ENCODE peak calls at places on chromosomes 16 and 17, in ten cellular contexts. Q is stimulated activated CD4-positive, alpha-beta T cell treated with anti-CD3 and anti-CD28 coated beads, Interleukin-15, amount 100 ng/mL, for 48 hours; R is PC-3; F is small intestine; S is tibial nerve; M is anterior cingulate cortex; Y is cardiac fibroblast; B is NCI-H2029; H is AG04450; L is MCF 10A. A is an unnamed sample.

GRCh38 chr17:77503916-77504651 is 363.3 kb downstream of the SEC14L1 start:
- DNase-seq in Q (no peak), R (no peak), F (no peak), S (no peak), M (no peak), Y (no peak), B (no peak), H (no peak), L (no peak), A (no peak)

GRCh38 chr17:74276051-74276476 is 2.0 kb downstream of the DNAI2 start:
- DNase-seq in Q (no peak), R (no peak), F (no peak), S (peak; percentile 48), M (peak; percentile 45), Y (peak; percentile 83), B (no peak), H (no peak), L (no peak), A (no peak)

GRCh38 chr16:87647431-87648185 is 45.3 kb downstream of the JPH3 start:
- DNase-seq in Q (no peak), R (no peak), F (no peak), S (no peak), M (no peak), Y (no peak), B (no peak), H (no peak), L (no peak), A (no peak)

GRCh38 chr16:85462405-85463227 is 150.5 kb upstream of the GSE1 start:
- DNase-seq in Q (no peak), R (no peak), F (peak; percentile 40), S (no peak), M (no peak), Y (no peak), B (peak; percentile 24), H (no peak), L (no peak), A (peak; percentile 69)

GRCh38 chr17:7173687-7174602 is 5.2 kb downstream of the ASGR1 start:
- DNase-seq in Q (peak; percentile 45), R (no peak), F (peak; percentile 15), S (peak; percentile 52), M (no peak), Y (peak; percentile 34), B (no peak), H (no peak), L (no peak), A (peak; percentile 12)

GRCh38 chr16:69626256-69626655 is 60.5 kb downstream of the NFAT5 start:
- DNase-seq in Q (no peak), R (no peak), F (no peak), S (no peak), M (no peak), Y (peak; percentile 13), B (no peak), H (no peak), L (no peak), A (no peak)

GRCh38 chr17:19369846-19370492 is 7.4 kb upstream of the B9D1 start:
- DNase-seq in Q (no peak), R (no peak), F (no peak), S (no peak), M (no peak), Y (no peak), B (no peak), H (no peak), L (no peak), A (no peak)

GRCh38 chr17:16135461-16135860 is 79.9 kb downstream of the NCOR1 start:
- DNase-seq in Q (no peak), R (no peak), F (no peak), S (no peak), M (no peak), Y (no peak), B (no peak), H (no peak), L (no peak), A (no peak)

GRCh38 chr17:12839042-12839441 is 49.7 kb downstream of the ARHGAP44 start:
- DNase-seq in Q (no peak), R (no peak), F (no peak), S (no peak), M (no peak), Y (no peak), B (no peak), H (no peak), L (no peak), A (no peak)

GRCh38 chr16:10511829-10512228 is 68.6 kb downstream of the EMP2 start:
- DNase-seq in Q (peak; percentile 10), R (peak; percentile 66), F (no peak), S (no peak), M (no peak), Y (no peak), B (no peak), H (no peak), L (no peak), A (no peak)

GRCh38 chr16:90057738-90058173 is 19.4 kb downstream of the PRDM7 start:
- DNase-seq in Q (peak; percentile 24), R (peak; percentile 26), F (no peak), S (no peak), M (no peak), Y (peak; percentile 87), B (no peak), H (peak; percentile 16), L (peak; percentile 14), A (no peak)

GRCh38 chr16:29737713-29738112 is 8.1 kb downstream of the C16orf54 start:
- DNase-seq in Q (no peak), R (no peak), F (peak; percentile 70), S (no peak), M (no peak), Y (no peak), B (no peak), H (no peak), L (no peak), A (no peak)

GRCh38 chr16:648786-649589 is at the start of gene WDR90:
- DNase-seq in Q (peak; percentile 84), R (peak; percentile 69), F (peak; percentile 95), S (peak; percentile 85), M (peak; percentile 86), Y (peak; percentile 94), B (peak; percentile 89), H (peak; percentile 65), L (peak; percentile 91), A (peak; percentile 84)

GRCh38 chr16:82456683-82457082 is 170.1 kb upstream of the CDH13 start:
- DNase-seq in Q (peak; percentile 9), R (peak; percentile 55), F (peak; percentile 64), S (peak; percentile 27), M (peak; percentile 14), Y (peak; percentile 54), B (peak; percentile 31), H (no peak), L (peak; percentile 74), A (peak; percentile 41)

GRCh38 chr16:87295661-87296531 is 21.3 kb downstream of the C16orf95 start:
- DNase-seq in Q (no peak), R (no peak), F (peak; percentile 69), S (no peak), M (no peak), Y (no peak), B (no peak), H (no peak), L (no peak), A (no peak)

GRCh38 chr16:30335598-30336474 is 19.3 kb downstream of the CD2BP2 start:
- DNase-seq in Q (no peak), R (peak; percentile 50), F (peak; percentile 29), S (no peak), M (no peak), Y (peak; percentile 44), B (no peak), H (no peak), L (peak; percentile 72), A (no peak)

GRCh38 chr16:24957887-24958286 is 57.3 kb downstream of the ARHGAP17 start:
- DNase-seq in Q (no peak), R (no peak), F (no peak), S (no peak), M (no peak), Y (no peak), B (no peak), H (no peak), L (no peak), A (no peak)

GRCh38 chr17:75250009-75250471 is 11.4 kb downstream of the GGA3 start:
- DNase-seq in Q (peak; percentile 80), R (no peak), F (no peak), S (no peak), M (no peak), Y (peak; percentile 69), B (no peak), H (no peak), L (peak; percentile 81), A (no peak)